ENCODE peak calls at places on chromosomes 11 and 22, in seven cellular contexts. One of them, this sample, is unnamed.
A peak's percentile ranks its signal among the peaks of the same experiment; 100 is the strongest.

GRCh38 chr22:33553493-33553892 is 366.8 kb downstream of the LARGE1 start:
- DNase-seq in psoas muscle: no peak
- DNase-seq in left ventricle myocardium inferior: no peak
- DNase-seq in lower lobe of right lung: no peak
- DNase-seq in brain microvascular endothelial cell: no peak
- DNase-seq in tibial nerve: no peak
- DNase-seq in ovary: no peak
- DNase-seq in this sample: no peak

GRCh38 chr11:64384981-64385952 is 26.3 kb downstream of the RPS6KA4 start:
- DNase-seq in lower lobe of right lung: no peak
- DNase-seq in ovary: no peak
- DNase-seq in psoas muscle: no peak
- DNase-seq in brain microvascular endothelial cell: no peak
- DNase-seq in tibial nerve: no peak
- DNase-seq in left ventricle myocardium inferior: no peak
- DNase-seq in this sample: no peak

GRCh38 chr11:70507466-70508230 is 109.3 kb downstream of the CTTN start:
- DNase-seq in tibial nerve: no peak
- DNase-seq in brain microvascular endothelial cell: no peak
- DNase-seq in ovary: no peak
- DNase-seq in left ventricle myocardium inferior: peak; percentile 9
- DNase-seq in psoas muscle: peak; percentile 4
- DNase-seq in lower lobe of right lung: peak; percentile 32
- DNase-seq in this sample: no peak

GRCh38 chr22:21641417-21641794 is 696 bp upstream of the SDF2L1 start:
- DNase-seq in ovary: peak; percentile 43
- DNase-seq in tibial nerve: no peak
- DNase-seq in brain microvascular endothelial cell: no peak
- DNase-seq in lower lobe of right lung: peak; percentile 64
- DNase-seq in psoas muscle: peak; percentile 24
- DNase-seq in left ventricle myocardium inferior: no peak
- DNase-seq in this sample: no peak

GRCh38 chr11:128902515-128903066 is 11.4 kb downstream of the KCNJ5 start:
- DNase-seq in tibial nerve: no peak
- DNase-seq in lower lobe of right lung: no peak
- DNase-seq in psoas muscle: no peak
- DNase-seq in ovary: no peak
- DNase-seq in brain microvascular endothelial cell: peak; percentile 67
- DNase-seq in left ventricle myocardium inferior: no peak
- DNase-seq in this sample: no peak

GRCh38 chr22:33803371-33803770 is 116.9 kb downstream of the LARGE1 start:
- DNase-seq in left ventricle myocardium inferior: no peak
- DNase-seq in brain microvascular endothelial cell: peak; percentile 90
- DNase-seq in psoas muscle: no peak
- DNase-seq in lower lobe of right lung: no peak
- DNase-seq in ovary: no peak
- DNase-seq in tibial nerve: no peak
- DNase-seq in this sample: no peak

GRCh38 chr11:114059278-114059983 is at the start of gene ZBTB16:
- DNase-seq in psoas muscle: peak; percentile 90
- DNase-seq in lower lobe of right lung: peak; percentile 91
- DNase-seq in brain microvascular endothelial cell: no peak
- DNase-seq in left ventricle myocardium inferior: peak; percentile 93
- DNase-seq in ovary: peak; percentile 92
- DNase-seq in tibial nerve: peak; percentile 79
- DNase-seq in this sample: peak; percentile 94

GRCh38 chr11:110200241-110200640 is 96.2 kb downstream of the RDX start:
- DNase-seq in psoas muscle: no peak
- DNase-seq in tibial nerve: no peak
- DNase-seq in ovary: no peak
- DNase-seq in lower lobe of right lung: no peak
- DNase-seq in left ventricle myocardium inferior: no peak
- DNase-seq in brain microvascular endothelial cell: peak; percentile 54
- DNase-seq in this sample: no peak

GRCh38 chr22:48709976-48710375 is 1117.7 kb downstream of the BRD1 start:
- DNase-seq in left ventricle myocardium inferior: peak; percentile 2
- DNase-seq in lower lobe of right lung: no peak
- DNase-seq in tibial nerve: no peak
- DNase-seq in psoas muscle: no peak
- DNase-seq in brain microvascular endothelial cell: no peak
- DNase-seq in ovary: no peak
- DNase-seq in this sample: no peak

GRCh38 chr22:44623771-44624510 is 78.1 kb upstream of the PRR5 start:
- DNase-seq in brain microvascular endothelial cell: peak; percentile 11
- DNase-seq in left ventricle myocardium inferior: no peak
- DNase-seq in psoas muscle: no peak
- DNase-seq in lower lobe of right lung: peak; percentile 39
- DNase-seq in ovary: no peak
- DNase-seq in tibial nerve: no peak
- DNase-seq in this sample: no peak

GRCh38 chr11:13135385-13136271 is 126.5 kb downstream of the RASSF10 start:
- DNase-seq in left ventricle myocardium inferior: no peak
- DNase-seq in brain microvascular endothelial cell: peak; percentile 81
- DNase-seq in ovary: no peak
- DNase-seq in psoas muscle: no peak
- DNase-seq in tibial nerve: no peak
- DNase-seq in lower lobe of right lung: no peak
- DNase-seq in this sample: no peak

GRCh38 chr22:46287873-46288751 is 8.6 kb upstream of the GTSE1 start:
- DNase-seq in psoas muscle: peak; percentile 49
- DNase-seq in lower lobe of right lung: peak; percentile 68
- DNase-seq in ovary: no peak
- DNase-seq in brain microvascular endothelial cell: no peak
- DNase-seq in tibial nerve: no peak
- DNase-seq in left ventricle myocardium inferior: peak; percentile 51
- DNase-seq in this sample: no peak

GRCh38 chr11:12599408-12600143 is 74.6 kb upstream of the TEAD1 start:
- DNase-seq in ovary: peak; percentile 40
- DNase-seq in brain microvascular endothelial cell: no peak
- DNase-seq in psoas muscle: peak; percentile 47
- DNase-seq in tibial nerve: no peak
- DNase-seq in lower lobe of right lung: peak; percentile 91
- DNase-seq in left ventricle myocardium inferior: peak; percentile 33
- DNase-seq in this sample: no peak

GRCh38 chr22:17872491-17872890 is 98.2 kb upstream of the BID start:
- DNase-seq in psoas muscle: no peak
- DNase-seq in left ventricle myocardium inferior: no peak
- DNase-seq in ovary: no peak
- DNase-seq in lower lobe of right lung: no peak
- DNase-seq in tibial nerve: no peak
- DNase-seq in brain microvascular endothelial cell: no peak
- DNase-seq in this sample: no peak

GRCh38 chr11:6629892-6630631 is 10.8 kb upstream of the TPP1 start:
- DNase-seq in tibial nerve: no peak
- DNase-seq in lower lobe of right lung: no peak
- DNase-seq in left ventricle myocardium inferior: no peak
- DNase-seq in psoas muscle: no peak
- DNase-seq in ovary: peak; percentile 16
- DNase-seq in brain microvascular endothelial cell: no peak
- DNase-seq in this sample: no peak

GRCh38 chr11:101100601-101101000 is 29.0 kb downstream of the PGR start:
- DNase-seq in left ventricle myocardium inferior: no peak
- DNase-seq in ovary: no peak
- DNase-seq in tibial nerve: no peak
- DNase-seq in psoas muscle: no peak
- DNase-seq in lower lobe of right lung: no peak
- DNase-seq in brain microvascular endothelial cell: no peak
- DNase-seq in this sample: no peak

GRCh38 chr11:11391796-11392195 is 38.7 kb upstream of the CSNK2A3 start:
- DNase-seq in psoas muscle: peak; percentile 21
- DNase-seq in lower lobe of right lung: no peak
- DNase-seq in ovary: no peak
- DNase-seq in left ventricle myocardium inferior: no peak
- DNase-seq in tibial nerve: no peak
- DNase-seq in brain microvascular endothelial cell: peak; percentile 70
- DNase-seq in this sample: no peak

GRCh38 chr11:32713496-32713895 is 81.0 kb downstream of the CCDC73 start:
- DNase-seq in left ventricle myocardium inferior: no peak
- DNase-seq in psoas muscle: no peak
- DNase-seq in tibial nerve: no peak
- DNase-seq in ovary: no peak
- DNase-seq in brain microvascular endothelial cell: no peak
- DNase-seq in lower lobe of right lung: no peak
- DNase-seq in this sample: no peak

GRCh38 chr11:92192141-92192540 is 32.5 kb upstream of the FAT3 start:
- DNase-seq in brain microvascular endothelial cell: no peak
- DNase-seq in ovary: no peak
- DNase-seq in lower lobe of right lung: no peak
- DNase-seq in psoas muscle: no peak
- DNase-seq in left ventricle myocardium inferior: no peak
- DNase-seq in tibial nerve: no peak
- DNase-seq in this sample: no peak

GRCh38 chr11:109343242-109343641 is 78.7 kb upstream of the C11orf87 start:
- DNase-seq in lower lobe of right lung: no peak
- DNase-seq in ovary: no peak
- DNase-seq in psoas muscle: no peak
- DNase-seq in brain microvascular endothelial cell: no peak
- DNase-seq in left ventricle myocardium inferior: no peak
- DNase-seq in tibial nerve: no peak
- DNase-seq in this sample: no peak

GRCh38 chr22:44091021-44091721 is 67.1 kb downstream of the PARVB start:
- DNase-seq in lower lobe of right lung: no peak
- DNase-seq in tibial nerve: no peak
- DNase-seq in left ventricle myocardium inferior: no peak
- DNase-seq in brain microvascular endothelial cell: peak; percentile 31
- DNase-seq in ovary: no peak
- DNase-seq in psoas muscle: no peak
- DNase-seq in this sample: no peak

GRCh38 chr11:77267910-77268309 is 33.6 kb downstream of the GDPD4 start:
- DNase-seq in brain microvascular endothelial cell: peak; percentile 27
- DNase-seq in ovary: no peak
- DNase-seq in lower lobe of right lung: no peak
- DNase-seq in psoas muscle: no peak
- DNase-seq in tibial nerve: no peak
- DNase-seq in left ventricle myocardium inferior: no peak
- DNase-seq in this sample: no peak

GRCh38 chr22:32706149-32706548 is 95.4 kb upstream of the TIMP3 start:
- DNase-seq in tibial nerve: no peak
- DNase-seq in psoas muscle: no peak
- DNase-seq in left ventricle myocardium inferior: no peak
- DNase-seq in ovary: no peak
- DNase-seq in lower lobe of right lung: no peak
- DNase-seq in brain microvascular endothelial cell: no peak
- DNase-seq in this sample: no peak

GRCh38 chr11:130947481-130947880 is 31.2 kb upstream of the SNX19 start:
- DNase-seq in psoas muscle: no peak
- DNase-seq in tibial nerve: no peak
- DNase-seq in left ventricle myocardium inferior: no peak
- DNase-seq in brain microvascular endothelial cell: no peak
- DNase-seq in lower lobe of right lung: no peak
- DNase-seq in ovary: no peak
- DNase-seq in this sample: no peak

GRCh38 chr11:70233511-70233919 is 30.4 kb downstream of the FADD start:
- DNase-seq in ovary: no peak
- DNase-seq in brain microvascular endothelial cell: peak; percentile 89
- DNase-seq in left ventricle myocardium inferior: no peak
- DNase-seq in lower lobe of right lung: no peak
- DNase-seq in psoas muscle: no peak
- DNase-seq in tibial nerve: no peak
- DNase-seq in this sample: no peak

GRCh38 chr22:28247114-28247513 is 328.1 kb upstream of the PITPNB start:
- DNase-seq in brain microvascular endothelial cell: no peak
- DNase-seq in lower lobe of right lung: no peak
- DNase-seq in left ventricle myocardium inferior: no peak
- DNase-seq in tibial nerve: no peak
- DNase-seq in psoas muscle: no peak
- DNase-seq in ovary: no peak
- DNase-seq in this sample: no peak

GRCh38 chr11:124762624-124763155 is 600 bp upstream of the ESAM start:
- DNase-seq in psoas muscle: no peak
- DNase-seq in tibial nerve: no peak
- DNase-seq in left ventricle myocardium inferior: no peak
- DNase-seq in lower lobe of right lung: no peak
- DNase-seq in brain microvascular endothelial cell: no peak
- DNase-seq in ovary: no peak
- DNase-seq in this sample: no peak

GRCh38 chr11:2891901-2892214 is 6.3 kb upstream of the CDKN1C start:
- DNase-seq in lower lobe of right lung: peak; percentile 77
- DNase-seq in brain microvascular endothelial cell: no peak
- DNase-seq in left ventricle myocardium inferior: peak; percentile 62
- DNase-seq in ovary: peak; percentile 78
- DNase-seq in tibial nerve: peak; percentile 29
- DNase-seq in psoas muscle: peak; percentile 51
- DNase-seq in this sample: no peak

GRCh38 chr11:110762596-110762995 is 50.4 kb upstream of the ARHGAP20 start:
- DNase-seq in ovary: no peak
- DNase-seq in lower lobe of right lung: no peak
- DNase-seq in brain microvascular endothelial cell: no peak
- DNase-seq in psoas muscle: no peak
- DNase-seq in tibial nerve: no peak
- DNase-seq in left ventricle myocardium inferior: no peak
- DNase-seq in this sample: no peak

GRCh38 chr11:25991476-25991875 is 340.5 kb upstream of the ANO3 start:
- DNase-seq in tibial nerve: no peak
- DNase-seq in lower lobe of right lung: no peak
- DNase-seq in left ventricle myocardium inferior: no peak
- DNase-seq in brain microvascular endothelial cell: no peak
- DNase-seq in psoas muscle: no peak
- DNase-seq in ovary: no peak
- DNase-seq in this sample: no peak

GRCh38 chr22:30575011-30575671 is 676 bp upstream of the GAL3ST1 start:
- DNase-seq in psoas muscle: no peak
- DNase-seq in tibial nerve: no peak
- DNase-seq in left ventricle myocardium inferior: peak; percentile 30
- DNase-seq in lower lobe of right lung: no peak
- DNase-seq in ovary: peak; percentile 41
- DNase-seq in brain microvascular endothelial cell: peak; percentile 2
- DNase-seq in this sample: peak; percentile 96
- H3K4me3 ChIP-seq in psoas muscle: peak overlapping the region; percentile 25
- H3K4me3 ChIP-seq in tibial nerve: peak overlapping the region; percentile 54
- H3K4me3 ChIP-seq in left ventricle myocardium inferior: peak overlapping the region; percentile 32
- H3K4me3 ChIP-seq in lower lobe of right lung: peak overlapping the region; percentile 21
- H3K4me3 ChIP-seq in ovary: no peak overlapping the region
- H3K4me3 ChIP-seq in brain microvascular endothelial cell: no peak overlapping the region
- H3K4me3 ChIP-seq in this sample: peak overlapping the region; percentile 61

GRCh38 chr22:38923463-38924196 is 33.8 kb upstream of the APOBEC3A start:
- DNase-seq in left ventricle myocardium inferior: peak; percentile 63
- DNase-seq in lower lobe of right lung: peak; percentile 64
- DNase-seq in brain microvascular endothelial cell: peak; percentile 36
- DNase-seq in psoas muscle: peak; percentile 73
- DNase-seq in tibial nerve: peak; percentile 65
- DNase-seq in ovary: peak; percentile 78
- DNase-seq in this sample: peak; percentile 82
- TF ChIP-seq CTCF in left ventricle myocardium inferior: peak; percentile 46
- TF ChIP-seq CTCF in lower lobe of right lung: peak; percentile 27
- TF ChIP-seq CTCF in brain microvascular endothelial cell: peak; percentile 44
- TF ChIP-seq CTCF in psoas muscle: peak; percentile 11
- TF ChIP-seq CTCF in tibial nerve: peak; percentile 49
- TF ChIP-seq CTCF in ovary: no peak
- TF ChIP-seq CTCF in this sample: no peak

GRCh38 chr11:67213251-67213650 is 53.0 kb upstream of the GRK2 start:
- DNase-seq in tibial nerve: no peak
- DNase-seq in left ventricle myocardium inferior: no peak
- DNase-seq in psoas muscle: no peak
- DNase-seq in brain microvascular endothelial cell: no peak
- DNase-seq in ovary: no peak
- DNase-seq in lower lobe of right lung: no peak
- DNase-seq in this sample: no peak
- H3K27ac ChIP-seq in tibial nerve: no peak overlapping the region
- H3K27ac ChIP-seq in left ventricle myocardium inferior: no peak overlapping the region
- H3K27ac ChIP-seq in psoas muscle: no peak overlapping the region
- H3K27ac ChIP-seq in brain microvascular endothelial cell: no peak overlapping the region
- H3K27ac ChIP-seq in ovary: no peak overlapping the region
- H3K27ac ChIP-seq in lower lobe of right lung: peak overlapping the region; percentile 44
- H3K27ac ChIP-seq in this sample: no peak overlapping the region

GRCh38 chr11:16986434-16987204 is 27.6 kb downstream of the PLEKHA7 start:
- DNase-seq in ovary: peak; percentile 31
- DNase-seq in left ventricle myocardium inferior: no peak
- DNase-seq in brain microvascular endothelial cell: no peak
- DNase-seq in lower lobe of right lung: peak; percentile 78
- DNase-seq in psoas muscle: no peak
- DNase-seq in tibial nerve: no peak
- DNase-seq in this sample: no peak
- H3K4me3 ChIP-seq in ovary: no peak overlapping the region
- H3K4me3 ChIP-seq in left ventricle myocardium inferior: no peak overlapping the region
- H3K4me3 ChIP-seq in brain microvascular endothelial cell: no peak overlapping the region
- H3K4me3 ChIP-seq in lower lobe of right lung: no peak overlapping the region
- H3K4me3 ChIP-seq in psoas muscle: no peak overlapping the region
- H3K4me3 ChIP-seq in tibial nerve: no peak overlapping the region
- H3K4me3 ChIP-seq in this sample: no peak overlapping the region

This sample was measured in coronary artery.